ENCODE peak calls at places on chromosomes 7 and 10, in six cellular contexts. H, P, G, J, Z and O are unnamed samples.

GRCh38 chr10:69025370-69025896 is 36.8 kb downstream of the KIFBP start:
- DNase-seq in H (no peak), P (no peak), G (no peak), J (no peak), Z (no peak), O (no peak)

GRCh38 chr7:124700655-124701054 is 64.9 kb downstream of the GPR37 start:
- DNase-seq in H (no peak), P (no peak), G (no peak), J (no peak), Z (no peak), O (no peak)

GRCh38 chr7:103626776-103627175 is 180.8 kb upstream of the SLC26A5 start:
- DNase-seq in H (no peak), P (no peak), G (no peak), J (no peak), Z (no peak), O (no peak)

GRCh38 chr7:48244902-48245301 is 73.6 kb downstream of the ABCA13 start:
- DNase-seq in H (no peak), P (peak), G (no peak), J (no peak), Z (peak), O (no peak)

GRCh38 chr10:67297637-67298181 is 371.9 kb downstream of the LRRTM3 start:
- DNase-seq in H (no peak), P (no peak), G (no peak), J (no peak), Z (no peak), O (no peak)

GRCh38 chr7:54888736-54889082 is 129.7 kb upstream of the SEC61G start:
- DNase-seq in H (no peak), P (no peak), G (no peak), J (no peak), Z (no peak), O (no peak)

GRCh38 chr7:43199333-43199732 is 86.9 kb downstream of the HECW1 start:
- DNase-seq in H (no peak), P (peak), G (no peak), J (no peak), Z (peak), O (no peak)

GRCh38 chr7:3673524-3673923 is 372.5 kb downstream of the SDK1 start:
- DNase-seq in H (no peak), P (peak), G (no peak), J (peak), Z (peak), O (peak)

GRCh38 chr10:77251297-77252013 is 386.2 kb downstream of the KCNMA1 start:
- DNase-seq in H (peak), P (peak), G (no peak), J (peak), Z (peak), O (peak)

GRCh38 chr7:44383566-44383965 is 58.2 kb upstream of the CAMK2B start:
- DNase-seq in H (no peak), P (peak), G (peak), J (no peak), Z (peak), O (peak)

GRCh38 chr10:78579995-78580394 is 488.8 kb upstream of the ZMIZ1 start:
- DNase-seq in H (no peak), P (peak), G (no peak), J (no peak), Z (peak), O (peak)

GRCh38 chr7:94655562-94655883 is 410 bp downstream of the SGCE start:
- DNase-seq in H (no peak), P (no peak), G (no peak), J (no peak), Z (no peak), O (peak)

GRCh38 chr7:105854516-105854915 is 21.9 kb downstream of the ATXN7L1 start:
- DNase-seq in H (no peak), P (no peak), G (no peak), J (no peak), Z (no peak), O (no peak)

GRCh38 chr10:3814832-3815209 is 29.8 kb upstream of the KLF6 start:
- DNase-seq in H (no peak), P (no peak), G (no peak), J (no peak), Z (no peak), O (no peak)

GRCh38 chr10:49585387-49585786 is 24.7 kb upstream of the SLC18A3 start:
- DNase-seq in H (no peak), P (no peak), G (no peak), J (no peak), Z (peak), O (no peak)

DNA sequence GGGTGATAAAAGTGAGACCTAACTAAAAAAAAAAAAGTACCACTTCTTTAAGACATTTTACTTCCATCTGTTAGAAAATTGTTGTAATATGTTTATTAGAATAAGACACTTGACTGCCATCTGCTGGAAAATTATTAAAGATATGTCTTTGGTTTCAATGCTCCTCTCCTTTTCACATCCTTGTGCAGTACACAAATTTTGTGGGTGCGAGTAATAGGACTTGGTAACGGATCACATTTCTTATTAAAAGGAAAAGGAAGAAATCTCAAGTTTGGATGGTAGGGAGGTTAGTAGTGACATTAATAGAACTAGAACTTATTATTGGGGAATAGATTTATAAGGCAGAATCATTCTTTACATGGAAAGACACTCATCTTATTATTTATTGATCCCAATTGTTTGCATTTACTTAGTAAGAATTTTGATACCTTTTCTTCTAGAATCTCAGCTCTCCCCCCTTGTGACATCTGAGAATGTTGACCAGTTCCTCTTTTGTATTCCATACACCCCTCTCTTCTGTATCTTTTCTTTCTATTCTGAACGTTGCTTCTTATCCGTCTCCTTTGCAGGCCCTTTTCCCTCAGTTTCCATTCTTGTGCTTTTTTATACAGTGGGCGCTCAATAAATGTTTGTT is 43.0 kb upstream of the RPA3 start:
- DNase-seq in H (peak), P (peak), G (no peak), J (no peak), Z (peak), O (no peak)
- H3K4me3 ChIP-seq in H (peak), P (peak), G (peak), J (peak), Z (peak), O (peak)

DNA sequence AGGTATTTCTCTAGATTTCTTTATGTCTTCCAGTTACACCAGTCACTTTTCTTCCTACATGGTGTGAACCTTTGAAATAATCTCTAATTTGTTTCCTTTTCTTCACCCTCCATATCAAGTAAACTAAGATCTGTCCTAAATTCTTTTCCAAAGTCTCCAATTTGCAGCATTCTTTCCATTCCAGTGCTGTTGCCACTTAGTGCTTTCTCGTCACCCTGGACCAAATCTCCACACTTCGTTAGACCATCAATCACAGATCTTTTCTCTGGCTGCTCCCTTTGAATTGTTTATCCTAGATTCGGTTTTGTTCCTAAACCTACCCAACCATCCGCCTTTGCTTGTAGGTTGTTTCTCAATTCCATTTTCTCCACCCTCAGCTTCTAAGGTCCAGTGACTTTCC is 74.7 kb downstream of the DYNC1I1 start:
- DNase-seq in H (no peak), P (no peak), G (no peak), J (no peak), Z (no peak), O (no peak)
- H3K4me3 ChIP-seq in H (no peak), P (no peak), G (no peak), J (no peak), Z (no peak), O (no peak)

GRCh38 chr7:67743501-67743900 is 746.9 kb downstream of the TYW1 start:
- DNase-seq in H (no peak), P (no peak), G (no peak), J (no peak), Z (no peak), O (no peak)
- H3K4me3 ChIP-seq in H (no peak), P (no peak), G (no peak), J (no peak), Z (no peak), O (no peak)

GRCh38 chr7:130490287-130490686 is 1.6 kb upstream of the MEST start:
- DNase-seq in H (no peak), P (peak), G (no peak), J (no peak), Z (no peak), O (no peak)
- H3K4me3 ChIP-seq in H (no peak), P (peak), G (peak), J (no peak), Z (no peak), O (no peak)

GRCh38 chr10:103895458-103896186 is 22.4 kb downstream of the STN1 start:
- DNase-seq in H (no peak), P (peak), G (no peak), J (no peak), Z (peak), O (peak)
- H3K4me3 ChIP-seq in H (no peak), P (no peak), G (no peak), J (no peak), Z (no peak), O (no peak)

GRCh38 chr7:106870528-106870927 is 5.4 kb downstream of the PIK3CG start:
- DNase-seq in H (no peak), P (peak), G (no peak), J (no peak), Z (no peak), O (no peak)
- H3K4me3 ChIP-seq in H (no peak), P (no peak), G (no peak), J (no peak), Z (no peak), O (no peak)

DNA sequence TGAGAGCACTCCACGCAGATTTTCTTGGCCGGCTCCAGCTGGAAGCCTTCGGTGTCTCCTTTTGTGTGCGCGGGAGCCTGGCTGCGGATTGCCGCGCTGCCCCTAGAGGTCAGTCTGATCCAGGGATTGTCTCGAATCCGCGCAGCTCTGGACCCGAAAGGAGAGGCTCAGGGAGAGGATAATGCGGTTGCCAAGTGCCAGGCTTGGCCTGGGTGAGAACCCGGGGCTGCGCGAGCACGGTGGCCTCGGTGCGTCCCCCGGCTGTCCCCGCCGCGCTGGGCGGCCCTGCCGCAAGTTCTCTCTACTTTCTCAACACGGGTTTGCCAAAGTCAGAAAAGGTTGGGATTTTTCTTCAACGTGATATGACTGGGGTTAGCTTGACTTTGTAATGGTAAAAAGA is 140.9 kb downstream of the ADCYAP1R1 start:
- DNase-seq in H (peak), P (peak), G (no peak), J (no peak), Z (peak), O (peak)
- H3K4me3 ChIP-seq in H (no peak), P (no peak), G (no peak), J (no peak), Z (no peak), O (no peak)

GRCh38 chr10:5629789-5630436 is 36.5 kb downstream of the ASB13 start:
- DNase-seq in H (peak), P (peak), G (peak), J (peak), Z (peak), O (peak)

GRCh38 chr10:5627486-5628044 is 38.8 kb downstream of the ASB13 start:
- DNase-seq in H (no peak), P (no peak), G (no peak), J (no peak), Z (no peak), O (no peak)

GRCh38 chr10:5631936-5632335 is 34.5 kb downstream of the ASB13 start:
- DNase-seq in H (no peak), P (no peak), G (no peak), J (no peak), Z (no peak), O (no peak)

GRCh38 chr10:5628366-5628765 is 38.0 kb downstream of the ASB13 start:
- DNase-seq in H (no peak), P (no peak), G (no peak), J (no peak), Z (peak), O (no peak)

GRCh38 chr10:5628798-5629788 is 37.3 kb downstream of the ASB13 start:
- DNase-seq in H (no peak), P (peak), G (no peak), J (no peak), Z (peak), O (no peak)
- H3K4me3 ChIP-seq in H (no peak), P (no peak), G (no peak), J (no peak), Z (peak), O (peak)